ENCODE peak calls at places on chromosomes 2 and 18, in four cellular contexts. R is stimulated activated CD4-positive, alpha-beta T cell treated with anti-CD3 and anti-CD28 coated beads, TNF-alpha, amount 100 ng/mL, for 1 hour; I is prostate gland; F is non-pigmented ciliary epithelial cell. P is an unnamed sample.

GRCh38 chr18:38956068-38956467 is 1390.5 kb upstream of the CELF4 start:
- DNase-seq in F (no peak), R (no peak), I (no peak), P (no peak)

GRCh38 chr2:200618590-200619021 is 32.8 kb downstream of the AOX1 start:
- DNase-seq in I (peak), R (no peak), F (peak), P (peak)

GRCh38 chr2:75548036-75548573 is 12.6 kb downstream of the EVA1A start:
- DNase-seq in F (no peak), R (no peak), I (no peak), P (no peak)

GRCh38 chr2:126383800-126384199 is 272.2 kb upstream of the GYPC start:
- DNase-seq in I (no peak), F (no peak), R (no peak), P (no peak)

GRCh38 chr2:120239488-120240287 is 13.0 kb upstream of the RALB start:
- DNase-seq in F (peak), I (no peak), R (no peak), P (no peak)

GRCh38 chr2:206452750-206453149 is 9.4 kb downstream of the ADAM23 start:
- DNase-seq in R (no peak), I (no peak), F (no peak), P (no peak)

GRCh38 chr2:164714471-164714870 is 93.2 kb upstream of the GRB14 start:
- DNase-seq in R (no peak), I (no peak), F (no peak), P (no peak)

GRCh38 chr18:68769423-68769822 is 28.5 kb upstream of the CCDC102B start:
- DNase-seq in F (no peak), R (no peak), I (no peak), P (no peak)

GRCh38 chr2:47300609-47301276 is 102.2 kb upstream of the MSH2 start:
- DNase-seq in F (no peak), I (no peak), R (no peak), P (no peak)

GRCh38 chr2:23566236-23567142 is 181.5 kb downstream of the KLHL29 start:
- DNase-seq in F (no peak), I (no peak), R (no peak), P (no peak)

GRCh38 chr18:66168834-66169233 is 418.0 kb downstream of the CDH7 start:
- DNase-seq in R (no peak), I (no peak), F (no peak), P (no peak)

GRCh38 chr2:30288576-30288975 is 57.2 kb downstream of the LBH start:
- DNase-seq in R (no peak), F (no peak), I (no peak), P (no peak)

GRCh38 chr2:213475433-213475832 is 191.2 kb downstream of the SPAG16 start:
- DNase-seq in R (no peak), F (no peak), I (no peak), P (no peak)

GRCh38 chr18:76450912-76451421 is 44.1 kb downstream of the ZNF516 start:
- DNase-seq in R (no peak), F (no peak), I (no peak), P (no peak)

GRCh38 chr2:146981921-146982320 is 862.9 kb upstream of the ACVR2A start:
- DNase-seq in I (no peak), R (no peak), F (no peak), P (no peak)

GRCh38 chr2:173715483-173715882 is 249.7 kb downstream of the SP3 start:
- DNase-seq in R (no peak), I (no peak), F (no peak), P (no peak)

GRCh38 chr2:174634130-174635014 is 36.8 kb upstream of the WIPF1 start:
- DNase-seq in I (no peak), F (no peak), R (no peak), P (no peak)

GRCh38 chr18:77069931-77070330 is 62.7 kb downstream of the MBP start:
- DNase-seq in I (no peak), F (no peak), R (no peak), P (no peak)

GRCh38 chr18:25561923-25562322 is 210.0 kb upstream of the ZNF521 start:
- DNase-seq in R (no peak), I (no peak), F (no peak), P (no peak)

GRCh38 chr18:48690494-48690893 is 151.7 kb downstream of the CTIF start:
- DNase-seq in R (no peak), I (no peak), F (no peak), P (no peak)